ENCODE peak calls at places on chromosomes 3 and 15, in six cellular contexts. A is NCI-H2081; R is testis; G is activated T-cell treated with anti-CD3 and anti-CD28 coated beads, Interleukin-2, amount 50 U/mL, for 4 hours; P is activated CD4-positive, alpha-beta T cell treated with anti-CD3 and anti-CD28 coated beads, Interleukin-2, amount 10 ng/mL, durations not matched to agents 7 days and 5 days; V is GM10248. Q is an unnamed sample.

GRCh38 chr15:55197362-55197705 is 593 bp upstream of the RSL24D1 start:
- DNase-seq in A (no peak), V (no peak), R (no peak), G (no peak), P (peak), Q (no peak)

GRCh38 chr3:88180398-88180999 is 30.7 kb downstream of the C3orf38 start:
- DNase-seq in V (peak), G (peak), R (peak), A (no peak), P (peak), Q (no peak)

GRCh38 chr3:52695798-52696649 is 9.6 kb downstream of the GLT8D1 start:
- DNase-seq in P (no peak), G (no peak), V (no peak), A (no peak), R (no peak), Q (no peak)

GRCh38 chr15:74399511-74400312 is 32.3 kb upstream of the CYP11A1 start:
- DNase-seq in R (no peak), P (peak), A (no peak), V (no peak), G (peak), Q (no peak)

GRCh38 chr3:14396293-14396692 is 6.1 kb upstream of the SLC6A6 start:
- DNase-seq in P (no peak), R (no peak), V (no peak), A (no peak), G (no peak), Q (no peak)

GRCh38 chr3:44584646-44585501 is at the start of gene ZNF660:
- DNase-seq in A (peak), P (no peak), V (peak), G (no peak), R (peak), Q (peak)

GRCh38 chr3:186757686-186758220 is 25.6 kb upstream of the EIF4A2 start:
- DNase-seq in P (no peak), V (no peak), A (no peak), R (no peak), G (no peak), Q (no peak)

GRCh38 chr3:194277547-194278091 is 73.5 kb downstream of the CPN2 start:
- DNase-seq in V (no peak), G (no peak), R (peak), A (no peak), P (no peak), Q (no peak)

GRCh38 chr15:89217031-89217430 is 4.3 kb downstream of the RLBP1 start:
- DNase-seq in G (no peak), V (no peak), P (no peak), R (no peak), A (no peak), Q (no peak)

GRCh38 chr15:89495638-89496145 is 691 bp downstream of the RHCG start:
- DNase-seq in G (no peak), A (no peak), R (no peak), P (no peak), V (no peak), Q (no peak)

GRCh38 chr3:175200391-175200790 is 341.3 kb downstream of the NAALADL2 start:
- DNase-seq in G (no peak), V (no peak), P (no peak), R (no peak), A (no peak), Q (no peak)

GRCh38 chr3:188097786-188098185 is 56.2 kb upstream of the LPP start:
- DNase-seq in P (no peak), G (no peak), V (no peak), R (no peak), A (no peak), Q (peak)

GRCh38 chr15:48703544-48703943 is 58.0 kb upstream of the FBN1 start:
- DNase-seq in G (no peak), P (no peak), R (no peak), A (no peak), V (no peak), Q (no peak)

GRCh38 chr3:158768361-158768787 is 33.5 kb upstream of the MFSD1 start:
- DNase-seq in V (no peak), A (no peak), G (no peak), R (peak), P (no peak), Q (no peak)

GRCh38 chr3:126889276-126890201 is 93.4 kb upstream of the PLXNA1 start:
- DNase-seq in V (no peak), R (no peak), A (no peak), G (no peak), P (no peak), Q (no peak)

GRCh38 chr3:11476814-11477213 is 166.9 kb downstream of the VGLL4 start:
- DNase-seq in G (no peak), V (no peak), R (no peak), P (no peak), A (peak), Q (no peak)

GRCh38 chr3:173893066-173893465 is 495.5 kb downstream of the NLGN1 start:
- DNase-seq in R (no peak), V (no peak), G (no peak), A (no peak), P (no peak), Q (no peak)

GRCh38 chr15:36612063-36612788 is 32.8 kb downstream of the CDIN1 start:
- DNase-seq in A (no peak), R (no peak), V (no peak), G (no peak), P (no peak), Q (no peak)

GRCh38 chr3:113314923-113315322 is 103.6 kb downstream of the BOC start:
- DNase-seq in P (no peak), A (no peak), G (no peak), R (no peak), V (no peak), Q (no peak)

GRCh38 chr3:149538371-149538770 is 63.9 kb downstream of the TM4SF4 start:
- DNase-seq in P (no peak), V (no peak), A (no peak), G (no peak), R (no peak), Q (no peak)

GRCh38 chr3:126083511-126083912 is 412 bp downstream of the SLC41A3 start:
- DNase-seq in R (peak), V (peak), G (peak), P (peak), A (peak), Q (peak)

GRCh38 chr3:13600950-13601691 is 52.2 kb downstream of the FBLN2 start:
- DNase-seq in V (no peak), G (no peak), P (no peak), R (peak), A (no peak), Q (no peak)

GRCh38 chr3:138349926-138350665 is 1.7 kb downstream of the MRAS start:
- DNase-seq in P (no peak), V (no peak), G (no peak), R (peak), A (no peak), Q (no peak)

GRCh38 chr3:67000006-67000405 is 1.9 kb downstream of the KBTBD8 start:
- DNase-seq in G (no peak), R (no peak), V (peak), A (no peak), P (no peak), Q (no peak)

GRCh38 chr15:99104788-99105515 is at the start of gene SYNM:
- DNase-seq in R (peak), A (peak), V (peak), G (no peak), P (peak), Q (peak)

GRCh38 chr15:68305420-68305871 is 27.9 kb downstream of the FEM1B start:
- DNase-seq in R (peak), V (no peak), G (no peak), P (peak), A (no peak), Q (no peak)